ENCODE peak calls at places on chromosomes 12 and 14, in seven cellular contexts. One of them, this sample, is unnamed.

GRCh38 chr12:97745406-97746101 is 282.9 kb downstream of the RMST start:
- DNase-seq in neural progenitor cell: no peak
- DNase-seq in K562: no peak
- DNase-seq in WERI-Rb-1: no peak
- DNase-seq in brain microvascular endothelial cell: no peak
- DNase-seq in fibroblast of lung: peak; percentile 40
- DNase-seq in psoas muscle: no peak
- DNase-seq in this sample: no peak

GRCh38 chr12:112241176-112241575 is 115.8 kb downstream of the TRAFD1 start:
- DNase-seq in neural progenitor cell: no peak
- DNase-seq in K562: no peak
- DNase-seq in WERI-Rb-1: no peak
- DNase-seq in brain microvascular endothelial cell: no peak
- DNase-seq in fibroblast of lung: no peak
- DNase-seq in psoas muscle: no peak
- DNase-seq in this sample: no peak

GRCh38 chr12:127306604-127307215 is 960.3 kb upstream of the TMEM132C start:
- DNase-seq in neural progenitor cell: no peak
- DNase-seq in K562: no peak
- DNase-seq in WERI-Rb-1: no peak
- DNase-seq in brain microvascular endothelial cell: no peak
- DNase-seq in fibroblast of lung: peak; percentile 48
- DNase-seq in psoas muscle: no peak
- DNase-seq in this sample: peak; percentile 9

GRCh38 chr14:94893411-94894160 is 123.7 kb upstream of the GSC start:
- DNase-seq in neural progenitor cell: peak; percentile 79
- DNase-seq in K562: no peak
- DNase-seq in WERI-Rb-1: peak; percentile 36
- DNase-seq in brain microvascular endothelial cell: no peak
- DNase-seq in fibroblast of lung: no peak
- DNase-seq in psoas muscle: no peak
- DNase-seq in this sample: no peak

GRCh38 chr12:117547209-117547608 is 185.8 kb upstream of the NOS1 start:
- DNase-seq in neural progenitor cell: no peak
- DNase-seq in K562: no peak
- DNase-seq in WERI-Rb-1: no peak
- DNase-seq in brain microvascular endothelial cell: no peak
- DNase-seq in fibroblast of lung: no peak
- DNase-seq in psoas muscle: no peak
- DNase-seq in this sample: no peak

GRCh38 chr12:62917066-62917465 is 17.9 kb downstream of the PPM1H start:
- DNase-seq in neural progenitor cell: no peak
- DNase-seq in K562: no peak
- DNase-seq in WERI-Rb-1: no peak
- DNase-seq in brain microvascular endothelial cell: no peak
- DNase-seq in fibroblast of lung: no peak
- DNase-seq in psoas muscle: no peak
- DNase-seq in this sample: no peak

GRCh38 chr14:21874946-21875345 is 201.3 kb upstream of the OR4E1 start:
- DNase-seq in neural progenitor cell: no peak
- DNase-seq in K562: no peak
- DNase-seq in WERI-Rb-1: no peak
- DNase-seq in brain microvascular endothelial cell: no peak
- DNase-seq in fibroblast of lung: no peak
- DNase-seq in psoas muscle: no peak
- DNase-seq in this sample: no peak

GRCh38 chr14:51792819-51793218 is 67.6 kb upstream of the GNG2 start:
- DNase-seq in neural progenitor cell: no peak
- DNase-seq in K562: no peak
- DNase-seq in WERI-Rb-1: no peak
- DNase-seq in brain microvascular endothelial cell: no peak
- DNase-seq in fibroblast of lung: peak; percentile 45
- DNase-seq in psoas muscle: no peak
- DNase-seq in this sample: peak; percentile 14

GRCh38 chr12:122951979-122952892 is 14.0 kb downstream of the ABCB9 start:
- DNase-seq in neural progenitor cell: peak; percentile 84
- DNase-seq in K562: no peak
- DNase-seq in WERI-Rb-1: peak; percentile 78
- DNase-seq in brain microvascular endothelial cell: peak; percentile 60
- DNase-seq in fibroblast of lung: peak; percentile 55
- DNase-seq in psoas muscle: peak; percentile 73
- DNase-seq in this sample: peak; percentile 62

GRCh38 chr12:107304588-107305532 is 211.5 kb upstream of the CRY1 start:
- DNase-seq in neural progenitor cell: no peak
- DNase-seq in K562: no peak
- DNase-seq in WERI-Rb-1: no peak
- DNase-seq in brain microvascular endothelial cell: no peak
- DNase-seq in fibroblast of lung: peak; percentile 65
- DNase-seq in psoas muscle: no peak
- DNase-seq in this sample: peak; percentile 23

GRCh38 chr14:55245657-55246268 is 25.5 kb upstream of the FBXO34 start:
- DNase-seq in neural progenitor cell: peak; percentile 38
- DNase-seq in K562: no peak
- DNase-seq in WERI-Rb-1: no peak
- DNase-seq in brain microvascular endothelial cell: peak; percentile 32
- DNase-seq in fibroblast of lung: peak; percentile 18
- DNase-seq in psoas muscle: no peak
- DNase-seq in this sample: peak; percentile 23

GRCh38 chr12:27971606-27972005 is 927 bp downstream of the PTHLH start:
- DNase-seq in neural progenitor cell: no peak
- DNase-seq in K562: no peak
- DNase-seq in WERI-Rb-1: no peak
- DNase-seq in brain microvascular endothelial cell: no peak
- DNase-seq in fibroblast of lung: no peak
- DNase-seq in psoas muscle: no peak
- DNase-seq in this sample: no peak

GRCh38 chr12:27970981-27971489 is 1.5 kb downstream of the PTHLH start:
- DNase-seq in neural progenitor cell: peak; percentile 61
- DNase-seq in K562: no peak
- DNase-seq in WERI-Rb-1: no peak
- DNase-seq in brain microvascular endothelial cell: no peak
- DNase-seq in fibroblast of lung: peak; percentile 44
- DNase-seq in psoas muscle: no peak
- DNase-seq in this sample: peak; percentile 19

GRCh38 chr12:27969011-27969900 is 3.3 kb downstream of the PTHLH start:
- DNase-seq in neural progenitor cell: peak; percentile 54
- DNase-seq in K562: no peak
- DNase-seq in WERI-Rb-1: peak; percentile 18
- DNase-seq in brain microvascular endothelial cell: no peak
- DNase-seq in fibroblast of lung: peak; percentile 49
- DNase-seq in psoas muscle: peak; percentile 23
- DNase-seq in this sample: peak; percentile 28

GRCh38 chr12:27970391-27970980 is 2.0 kb downstream of the PTHLH start:
- DNase-seq in neural progenitor cell: peak; percentile 74
- DNase-seq in K562: no peak
- DNase-seq in WERI-Rb-1: peak; percentile 25
- DNase-seq in brain microvascular endothelial cell: no peak
- DNase-seq in fibroblast of lung: peak; percentile 68
- DNase-seq in psoas muscle: peak; percentile 36
- DNase-seq in this sample: peak; percentile 43

GRCh38 chr12:27969901-27970390 is 2.6 kb downstream of the PTHLH start:
- DNase-seq in neural progenitor cell: peak; percentile 90
- DNase-seq in K562: peak; percentile 48
- DNase-seq in WERI-Rb-1: peak; percentile 66
- DNase-seq in brain microvascular endothelial cell: no peak
- DNase-seq in fibroblast of lung: peak; percentile 80
- DNase-seq in psoas muscle: peak; percentile 31
- DNase-seq in this sample: peak; percentile 57
- TF ChIP-seq CTCF in neural progenitor cell: no peak
- TF ChIP-seq CTCF in K562: peak; percentile 46
- TF ChIP-seq CTCF in WERI-Rb-1: peak; percentile 40
- TF ChIP-seq CTCF in brain microvascular endothelial cell: peak; percentile 3
- TF ChIP-seq CTCF in fibroblast of lung: no peak
- TF ChIP-seq CTCF in psoas muscle: peak; percentile 4
- TF ChIP-seq CTCF in this sample: no peak

GRCh38 chr14:57462551-57462950 is 31.1 kb downstream of the CCDC198 start:
- DNase-seq in neural progenitor cell: no peak
- DNase-seq in K562: no peak
- DNase-seq in WERI-Rb-1: no peak
- DNase-seq in brain microvascular endothelial cell: no peak
- DNase-seq in fibroblast of lung: no peak
- DNase-seq in psoas muscle: no peak
- DNase-seq in this sample: no peak

GRCh38 chr14:57461777-57462320 is 31.8 kb downstream of the CCDC198 start:
- DNase-seq in neural progenitor cell: no peak
- DNase-seq in K562: no peak
- DNase-seq in WERI-Rb-1: no peak
- DNase-seq in brain microvascular endothelial cell: no peak
- DNase-seq in fibroblast of lung: no peak
- DNase-seq in psoas muscle: no peak
- DNase-seq in this sample: peak; percentile 15

DNA sequence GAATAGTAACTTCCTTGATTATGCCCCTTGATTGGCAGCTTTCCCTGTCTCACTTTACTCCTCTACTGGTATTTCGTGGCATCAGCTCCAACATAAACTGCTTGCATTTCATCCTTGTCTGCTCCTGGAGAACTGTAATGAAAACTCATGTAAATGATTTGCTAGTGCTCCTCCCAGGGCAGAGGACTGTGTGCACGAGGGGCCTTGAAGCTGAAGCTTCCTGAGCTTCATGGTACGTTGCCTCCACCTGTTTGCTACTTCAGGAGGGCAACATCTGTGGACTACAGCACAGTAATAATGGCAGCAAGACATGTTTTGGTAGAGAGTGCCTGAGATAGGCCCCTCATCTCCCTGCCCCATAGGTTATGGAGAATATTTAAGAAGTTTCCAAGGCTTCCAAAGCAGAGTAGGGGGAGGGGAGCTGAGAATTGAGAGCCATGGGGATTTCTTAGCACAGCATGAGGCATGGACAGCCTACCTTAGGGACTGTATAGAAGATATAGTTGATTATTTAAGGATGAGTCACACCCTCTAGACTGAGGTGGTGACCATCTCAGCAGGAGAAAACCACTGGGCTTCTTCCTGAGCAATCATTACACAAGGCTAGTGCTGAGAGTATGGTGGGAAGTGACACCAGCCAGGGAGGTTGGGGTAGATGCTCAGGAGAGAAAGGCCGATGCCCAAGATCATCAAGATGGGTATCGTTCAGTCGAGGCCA is 29.5 kb downstream of the CCDC198 start:
- DNase-seq in neural progenitor cell: no peak
- DNase-seq in K562: no peak
- DNase-seq in WERI-Rb-1: no peak
- DNase-seq in brain microvascular endothelial cell: no peak
- DNase-seq in fibroblast of lung: no peak
- DNase-seq in psoas muscle: no peak
- DNase-seq in this sample: peak; percentile 37
- H3K4me3 ChIP-seq in neural progenitor cell: no peak overlapping the region
- H3K4me3 ChIP-seq in K562: no peak overlapping the region
- H3K4me3 ChIP-seq in WERI-Rb-1: no peak overlapping the region
- H3K4me3 ChIP-seq in brain microvascular endothelial cell: no peak overlapping the region
- H3K4me3 ChIP-seq in fibroblast of lung: no peak overlapping the region
- H3K4me3 ChIP-seq in psoas muscle: no peak overlapping the region
- H3K4me3 ChIP-seq in this sample: no peak overlapping the region

GRCh38 chr12:27000962-27001361 is 13.2 kb downstream of the TM7SF3 start:
- DNase-seq in neural progenitor cell: no peak
- DNase-seq in K562: no peak
- DNase-seq in WERI-Rb-1: no peak
- DNase-seq in brain microvascular endothelial cell: no peak
- DNase-seq in fibroblast of lung: no peak
- DNase-seq in psoas muscle: no peak
- DNase-seq in this sample: no peak

GRCh38 chr12:27005495-27005894 is 8.7 kb downstream of the TM7SF3 start:
- DNase-seq in neural progenitor cell: no peak
- DNase-seq in K562: no peak
- DNase-seq in WERI-Rb-1: no peak
- DNase-seq in brain microvascular endothelial cell: no peak
- DNase-seq in fibroblast of lung: no peak
- DNase-seq in psoas muscle: no peak
- DNase-seq in this sample: no peak

GRCh38 chr12:27001663-27002062 is 12.5 kb downstream of the TM7SF3 start:
- DNase-seq in neural progenitor cell: no peak
- DNase-seq in K562: no peak
- DNase-seq in WERI-Rb-1: no peak
- DNase-seq in brain microvascular endothelial cell: no peak
- DNase-seq in fibroblast of lung: no peak
- DNase-seq in psoas muscle: no peak
- DNase-seq in this sample: no peak

GRCh38 chr12:27003421-27004311 is 10.5 kb downstream of the TM7SF3 start:
- DNase-seq in neural progenitor cell: peak; percentile 29
- DNase-seq in K562: no peak
- DNase-seq in WERI-Rb-1: peak; percentile 86
- DNase-seq in brain microvascular endothelial cell: no peak
- DNase-seq in fibroblast of lung: no peak
- DNase-seq in psoas muscle: no peak
- DNase-seq in this sample: no peak

GRCh38 chr12:27002141-27002540 is 12.0 kb downstream of the TM7SF3 start:
- DNase-seq in neural progenitor cell: no peak
- DNase-seq in K562: no peak
- DNase-seq in WERI-Rb-1: no peak
- DNase-seq in brain microvascular endothelial cell: no peak
- DNase-seq in fibroblast of lung: no peak
- DNase-seq in psoas muscle: no peak
- DNase-seq in this sample: no peak
- TF ChIP-seq CTCF in neural progenitor cell: no peak
- TF ChIP-seq CTCF in K562: no peak
- TF ChIP-seq CTCF in WERI-Rb-1: no peak
- TF ChIP-seq CTCF in brain microvascular endothelial cell: no peak
- TF ChIP-seq CTCF in fibroblast of lung: no peak
- TF ChIP-seq CTCF in psoas muscle: no peak
- TF ChIP-seq CTCF in this sample: no peak

GRCh38 chr12:126191037-126191891 is 1126.0 kb downstream of the AACS start:
- DNase-seq in neural progenitor cell: peak; percentile 64
- DNase-seq in K562: no peak
- DNase-seq in WERI-Rb-1: no peak
- DNase-seq in brain microvascular endothelial cell: no peak
- DNase-seq in fibroblast of lung: peak; percentile 21
- DNase-seq in psoas muscle: no peak
- DNase-seq in this sample: peak; percentile 7
- H3K4me3 ChIP-seq in neural progenitor cell: peak overlapping the region; percentile 58
- H3K4me3 ChIP-seq in K562: no peak overlapping the region
- H3K4me3 ChIP-seq in WERI-Rb-1: no peak overlapping the region
- H3K4me3 ChIP-seq in brain microvascular endothelial cell: no peak overlapping the region
- H3K4me3 ChIP-seq in fibroblast of lung: no peak overlapping the region
- H3K4me3 ChIP-seq in psoas muscle: no peak overlapping the region
- H3K4me3 ChIP-seq in this sample: peak overlapping the region; percentile 43